ENCODE peak calls at places on chromosomes 13 and 19, in seven cellular contexts. A is stimulated activated CD8-positive, alpha-beta memory T cell treated with anti-CD3 and anti-CD28 coated beads, Interleukin-15, amount 100 ng/mL, for 24 hours; C is A172; R is breast epithelium; J is SK-MEL-5; O is cardiac muscle cell; D is iPS-NIHi11. U is an unnamed sample.

GRCh38 chr19:8638078-8638619 is 7.7 kb downstream of the NFILZ start:
- DNase-seq in A (no peak), R (no peak), C (peak; percentile 67), J (no peak), O (peak; percentile 62), D (no peak), U (no peak)

GRCh38 chr13:113400621-113401451 is 36.9 kb upstream of the GRTP1 start:
- DNase-seq in O (no peak), A (no peak), D (no peak), C (no peak), J (no peak), R (no peak), U (no peak)

GRCh38 chr19:55070755-55071502 is 4.7 kb upstream of the EPS8L1 start:
- DNase-seq in R (peak; percentile 39), O (peak; percentile 46), D (no peak), A (no peak), J (no peak), C (peak; percentile 98), U (no peak)

GRCh38 chr13:36344886-36345437 is 1.2 kb downstream of the SPART start:
- DNase-seq in J (peak; percentile 35), R (no peak), O (peak; percentile 42), C (peak; percentile 25), A (no peak), D (peak; percentile 11), U (no peak)

GRCh38 chr19:53057904-53058579 is 13.5 kb downstream of the ERVV-2 start:
- DNase-seq in R (no peak), C (no peak), D (peak; percentile 90), J (no peak), O (peak; percentile 15), A (no peak), U (no peak)

GRCh38 chr19:16888629-16889371 is at the start of gene F2RL3:
- DNase-seq in R (peak; percentile 42), C (peak; percentile 44), D (no peak), O (peak; percentile 70), J (no peak), A (no peak), U (no peak)

GRCh38 chr13:36447501-36447900 is 15.2 kb downstream of the CCNA1 start:
- DNase-seq in A (no peak), C (no peak), D (no peak), R (no peak), O (peak; percentile 67), J (no peak), U (no peak)

GRCh38 chr19:10269333-10270179 is 1.4 kb upstream of the ICAM1 start:
- DNase-seq in D (peak; percentile 86), A (peak; percentile 77), J (peak; percentile 66), R (peak; percentile 83), O (peak; percentile 88), C (peak; percentile 48), U (peak; percentile 79)

GRCh38 chr19:7515471-7516226 is at the start of gene ZNF358:
- DNase-seq in A (no peak), C (peak; percentile 52), R (peak; percentile 53), D (peak; percentile 98), O (peak; percentile 76), J (peak; percentile 47), U (peak; percentile 78)

GRCh38 chr19:40465025-40465780 is at the start of gene BLVRB:
- DNase-seq in R (peak; percentile 73), C (peak; percentile 55), O (peak; percentile 90), A (no peak), D (no peak), J (peak; percentile 43), U (no peak)

GRCh38 chr19:16325671-16326400 is 1.2 kb downstream of the KLF2 start:
- DNase-seq in R (no peak), D (peak; percentile 75), O (peak; percentile 52), C (no peak), J (no peak), A (no peak), U (no peak)

GRCh38 chr19:3073931-3074595 is 11.8 kb upstream of the TLE5 start:
- DNase-seq in O (peak; percentile 45), A (no peak), R (no peak), J (no peak), C (peak; percentile 63), D (no peak), U (no peak)

GRCh38 chr13:100650321-100650720 is 24.3 kb downstream of the TMTC4 start:
- DNase-seq in C (no peak), O (no peak), J (no peak), R (no peak), D (no peak), A (no peak), U (peak; percentile 89)

GRCh38 chr13:44068737-44069136 is 189.0 kb downstream of the LACC1 start:
- DNase-seq in A (no peak), O (peak; percentile 50), C (peak; percentile 78), J (no peak), D (peak; percentile 17), R (no peak), U (no peak)

GRCh38 chr13:59746291-59746962 is 417.3 kb downstream of the DIAPH3 start:
- DNase-seq in J (no peak), D (no peak), A (no peak), R (no peak), O (peak; percentile 21), C (no peak), U (no peak)

GRCh38 chr19:11848594-11849263 is at the start of gene ZNF439:
- DNase-seq in D (peak; percentile 83), R (peak; percentile 92), O (peak; percentile 83), C (no peak), A (peak; percentile 65), J (no peak), U (peak; percentile 96)

GRCh38 chr13:28641600-28641926 is 17.4 kb upstream of the POMP start:
- DNase-seq in O (peak; percentile 30), J (no peak), C (no peak), A (no peak), R (no peak), D (no peak), U (no peak)

GRCh38 chr13:75399168-75399878 is 82.6 kb downstream of the TBC1D4 start:
- DNase-seq in C (no peak), J (no peak), D (no peak), R (no peak), A (no peak), O (no peak), U (no peak)

GRCh38 chr19:57583521-57584416 is at the start of gene ZIK1:
- DNase-seq in J (peak; percentile 67), D (peak; percentile 95), C (no peak), R (peak; percentile 85), O (peak; percentile 95), A (peak; percentile 51), U (peak; percentile 96)

GRCh38 chr13:29679357-29680050 is 84.0 kb upstream of the SLC7A1 start:
- DNase-seq in A (no peak), O (peak; percentile 27), J (peak; percentile 49), C (peak; percentile 72), D (no peak), R (no peak), U (no peak)

GRCh38 chr19:36707134-36707533 is 19.7 kb downstream of the ZNF567 start:
- DNase-seq in R (no peak), A (no peak), C (no peak), J (no peak), D (no peak), O (no peak), U (no peak)

GRCh38 chr13:31282741-31283455 is 83.1 kb downstream of the B3GLCT start:
- DNase-seq in R (no peak), D (no peak), J (no peak), C (no peak), O (peak; percentile 6), A (no peak), U (no peak)

GRCh38 chr13:69947577-69947976 is 160.0 kb upstream of the ATXN8OS start:
- DNase-seq in D (no peak), J (no peak), C (no peak), R (no peak), A (no peak), O (no peak), U (no peak)

GRCh38 chr13:43325636-43326035 is 302.2 kb downstream of the DNAJC15 start:
- DNase-seq in R (no peak), J (no peak), A (no peak), D (no peak), C (no peak), O (no peak), U (no peak)

GRCh38 chr19:41426952-41427646 is at the start of gene B3GNT8:
- DNase-seq in O (peak; percentile 81), C (no peak), D (peak; percentile 96), R (peak; percentile 82), A (peak; percentile 8), J (no peak), U (no peak)

GRCh38 chr13:44904982-44905381 is 84.3 kb downstream of the NUFIP1 start:
- DNase-seq in R (no peak), J (no peak), C (peak; percentile 57), A (no peak), D (no peak), O (peak; percentile 97), U (no peak)

GRCh38 chr19:58581227-58582141 is 8.3 kb upstream of the MZF1 start:
- DNase-seq in D (peak; percentile 82), J (no peak), A (peak; percentile 78), R (no peak), O (peak; percentile 90), C (no peak), U (peak; percentile 75)

GRCh38 chr19:10352764-10353671 is 13.6 kb upstream of the ICAM3 start:
- DNase-seq in J (no peak), O (peak; percentile 32), D (peak; percentile 66), C (no peak), A (no peak), R (no peak), U (no peak)

GRCh38 chr19:37931941-37932655 is 25.1 kb downstream of the SIPA1L3 start:
- DNase-seq in C (peak; percentile 95), D (peak; percentile 73), J (no peak), R (peak; percentile 87), O (peak; percentile 63), A (no peak), U (no peak)

U was measured in dorsolateral prefrontal cortex.